ENCODE peak calls at places on chromosomes 5 and 9, in eight cellular contexts. One of them, this sample, is unnamed. For H3K4me1, the result is how much of the 10 kb centered on the place peaks cover.

GRCh38 chr5:172454355-172455086 is at the start of gene SH3PXD2B:
- DNase-seq in A549: peak
- DNase-seq in sigmoid colon: peak
- DNase-seq in transverse colon: peak
- DNase-seq in ovary: peak
- DNase-seq in K562: peak
- DNase-seq in suprapubic skin: peak
- DNase-seq in tibial nerve: no peak
- DNase-seq in this sample: peak

GRCh38 chr5:79736528-79737514 is 47.2 kb downstream of the CMYA5 start:
- DNase-seq in A549: no peak
- DNase-seq in sigmoid colon: no peak
- DNase-seq in transverse colon: no peak
- DNase-seq in ovary: no peak
- DNase-seq in K562: no peak
- DNase-seq in suprapubic skin: no peak
- DNase-seq in tibial nerve: no peak
- DNase-seq in this sample: no peak

GRCh38 chr9:137989999-137990715 is 112.6 kb downstream of the CACNA1B start:
- DNase-seq in A549: no peak
- DNase-seq in sigmoid colon: peak
- DNase-seq in transverse colon: no peak
- DNase-seq in ovary: no peak
- DNase-seq in K562: no peak
- DNase-seq in suprapubic skin: no peak
- DNase-seq in tibial nerve: no peak
- DNase-seq in this sample: peak

GRCh38 chr9:35652829-35653209 is 2.1 kb upstream of the SIT1 start:
- DNase-seq in A549: no peak
- DNase-seq in sigmoid colon: peak
- DNase-seq in transverse colon: peak
- DNase-seq in ovary: no peak
- DNase-seq in K562: no peak
- DNase-seq in suprapubic skin: peak
- DNase-seq in tibial nerve: no peak
- DNase-seq in this sample: no peak

GRCh38 chr5:108255468-108255867 is 126.4 kb downstream of the FBXL17 start:
- DNase-seq in A549: no peak
- DNase-seq in sigmoid colon: no peak
- DNase-seq in transverse colon: no peak
- DNase-seq in ovary: no peak
- DNase-seq in K562: no peak
- DNase-seq in suprapubic skin: no peak
- DNase-seq in tibial nerve: no peak
- DNase-seq in this sample: no peak

GRCh38 chr9:86126998-86127972 is 27.9 kb upstream of the GOLM1 start:
- DNase-seq in A549: peak
- DNase-seq in sigmoid colon: no peak
- DNase-seq in transverse colon: peak
- DNase-seq in ovary: peak
- DNase-seq in K562: peak
- DNase-seq in suprapubic skin: no peak
- DNase-seq in tibial nerve: peak
- DNase-seq in this sample: peak

GRCh38 chr5:151345808-151346478 is 1.4 kb downstream of the SLC36A2 start:
- DNase-seq in A549: no peak
- DNase-seq in sigmoid colon: no peak
- DNase-seq in transverse colon: no peak
- DNase-seq in ovary: no peak
- DNase-seq in K562: no peak
- DNase-seq in suprapubic skin: no peak
- DNase-seq in tibial nerve: no peak
- DNase-seq in this sample: no peak

GRCh38 chr5:98735806-98736507 is 37.5 kb upstream of the RGMB start:
- DNase-seq in A549: no peak
- DNase-seq in sigmoid colon: no peak
- DNase-seq in transverse colon: no peak
- DNase-seq in ovary: no peak
- DNase-seq in K562: no peak
- DNase-seq in suprapubic skin: no peak
- DNase-seq in tibial nerve: no peak
- DNase-seq in this sample: no peak

GRCh38 chr9:13033959-13034695 is 245.4 kb downstream of the MPDZ start:
- DNase-seq in A549: peak
- DNase-seq in sigmoid colon: peak
- DNase-seq in transverse colon: peak
- DNase-seq in ovary: peak
- DNase-seq in K562: peak
- DNase-seq in suprapubic skin: peak
- DNase-seq in tibial nerve: peak
- DNase-seq in this sample: peak

GRCh38 chr9:109307380-109308240 is 13.2 kb downstream of the EPB41L4B start:
- DNase-seq in A549: peak
- DNase-seq in sigmoid colon: no peak
- DNase-seq in transverse colon: peak
- DNase-seq in ovary: no peak
- DNase-seq in K562: no peak
- DNase-seq in suprapubic skin: no peak
- DNase-seq in tibial nerve: no peak
- DNase-seq in this sample: peak

DNA sequence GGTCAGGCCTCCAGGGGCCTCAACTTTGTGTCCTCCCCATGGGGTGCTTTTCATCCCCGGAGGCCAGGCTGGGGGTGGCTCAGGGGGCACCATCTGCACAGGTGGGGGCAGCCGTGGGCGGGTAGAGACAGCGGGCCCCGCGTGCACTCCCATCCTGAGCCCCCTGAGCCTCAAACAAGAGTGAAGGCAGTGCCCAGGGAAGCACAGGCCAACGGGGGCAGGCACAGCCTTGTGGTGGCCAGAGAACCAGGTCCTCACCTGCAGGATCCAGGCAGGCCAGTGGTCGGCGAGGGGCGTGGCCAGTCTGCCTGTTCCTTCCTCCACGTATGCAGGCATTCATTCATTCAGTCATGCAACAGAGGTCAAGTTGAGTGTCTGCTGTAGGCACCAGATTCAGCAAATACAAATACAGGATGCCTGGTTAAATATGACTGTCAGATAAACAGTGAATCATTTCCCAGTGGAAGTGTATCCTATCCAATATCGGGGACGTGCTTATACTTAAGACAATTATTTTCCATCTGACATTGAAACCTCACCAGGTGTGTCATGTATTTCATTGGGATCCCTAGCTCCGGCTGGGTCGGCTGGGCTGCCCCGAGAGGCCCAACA is 22.3 kb downstream of the KCNT1 start:
- DNase-seq in A549: no peak
- DNase-seq in sigmoid colon: no peak
- DNase-seq in transverse colon: no peak
- DNase-seq in ovary: no peak
- DNase-seq in K562: no peak
- DNase-seq in suprapubic skin: no peak
- DNase-seq in tibial nerve: no peak
- DNase-seq in this sample: no peak
- H3K4me1 ChIP-seq in A549: under half
- H3K4me1 ChIP-seq in sigmoid colon: under half
- H3K4me1 ChIP-seq in transverse colon: under half
- H3K4me1 ChIP-seq in ovary: under half
- H3K4me1 ChIP-seq in K562: under half
- H3K4me1 ChIP-seq in suprapubic skin: under half
- H3K4me1 ChIP-seq in tibial nerve: under half
- H3K4me1 ChIP-seq in this sample: under half

GRCh38 chr9:122058051-122058450 is 35.1 kb downstream of the TTLL11 start:
- DNase-seq in A549: no peak
- DNase-seq in sigmoid colon: no peak
- DNase-seq in transverse colon: no peak
- DNase-seq in ovary: no peak
- DNase-seq in K562: no peak
- DNase-seq in suprapubic skin: no peak
- DNase-seq in tibial nerve: no peak
- DNase-seq in this sample: no peak

GRCh38 chr9:122055668-122056067 is 37.4 kb downstream of the TTLL11 start:
- DNase-seq in A549: no peak
- DNase-seq in sigmoid colon: no peak
- DNase-seq in transverse colon: no peak
- DNase-seq in ovary: no peak
- DNase-seq in K562: no peak
- DNase-seq in suprapubic skin: no peak
- DNase-seq in tibial nerve: no peak
- DNase-seq in this sample: no peak

GRCh38 chr9:122057211-122057610 is 35.9 kb downstream of the TTLL11 start:
- DNase-seq in A549: no peak
- DNase-seq in sigmoid colon: no peak
- DNase-seq in transverse colon: no peak
- DNase-seq in ovary: no peak
- DNase-seq in K562: no peak
- DNase-seq in suprapubic skin: no peak
- DNase-seq in tibial nerve: no peak
- DNase-seq in this sample: no peak

GRCh38 chr9:122058707-122059106 is 34.4 kb downstream of the TTLL11 start:
- DNase-seq in A549: no peak
- DNase-seq in sigmoid colon: no peak
- DNase-seq in transverse colon: no peak
- DNase-seq in ovary: no peak
- DNase-seq in K562: no peak
- DNase-seq in suprapubic skin: no peak
- DNase-seq in tibial nerve: no peak
- DNase-seq in this sample: no peak

GRCh38 chr9:122056484-122056883 is 36.6 kb downstream of the TTLL11 start:
- DNase-seq in A549: no peak
- DNase-seq in sigmoid colon: no peak
- DNase-seq in transverse colon: no peak
- DNase-seq in ovary: no peak
- DNase-seq in K562: peak
- DNase-seq in suprapubic skin: no peak
- DNase-seq in tibial nerve: no peak
- DNase-seq in this sample: no peak
- TF ChIP-seq EP300 in A549: no peak
- TF ChIP-seq EP300 in sigmoid colon: no peak
- TF ChIP-seq EP300 in transverse colon: no peak
- TF ChIP-seq EP300 in ovary: no peak
- TF ChIP-seq EP300 in K562: no peak
- TF ChIP-seq EP300 in suprapubic skin: no peak
- TF ChIP-seq EP300 in tibial nerve: no peak
- TF ChIP-seq EP300 in this sample: no peak

GRCh38 chr5:173568703-173569102 is 47.7 kb downstream of the BOD1 start:
- DNase-seq in A549: no peak
- DNase-seq in sigmoid colon: no peak
- DNase-seq in transverse colon: no peak
- DNase-seq in ovary: no peak
- DNase-seq in K562: no peak
- DNase-seq in suprapubic skin: no peak
- DNase-seq in tibial nerve: no peak
- DNase-seq in this sample: no peak

GRCh38 chr5:173565491-173566038 is 50.9 kb downstream of the BOD1 start:
- DNase-seq in A549: no peak
- DNase-seq in sigmoid colon: peak
- DNase-seq in transverse colon: no peak
- DNase-seq in ovary: no peak
- DNase-seq in K562: no peak
- DNase-seq in suprapubic skin: no peak
- DNase-seq in tibial nerve: no peak
- DNase-seq in this sample: no peak

GRCh38 chr5:173568128-173568527 is 48.3 kb downstream of the BOD1 start:
- DNase-seq in A549: no peak
- DNase-seq in sigmoid colon: no peak
- DNase-seq in transverse colon: no peak
- DNase-seq in ovary: no peak
- DNase-seq in K562: no peak
- DNase-seq in suprapubic skin: no peak
- DNase-seq in tibial nerve: no peak
- DNase-seq in this sample: no peak

GRCh38 chr5:173570321-173571090 is 45.9 kb downstream of the BOD1 start:
- DNase-seq in A549: no peak
- DNase-seq in sigmoid colon: peak
- DNase-seq in transverse colon: no peak
- DNase-seq in ovary: no peak
- DNase-seq in K562: no peak
- DNase-seq in suprapubic skin: no peak
- DNase-seq in tibial nerve: no peak
- DNase-seq in this sample: no peak

DNA sequence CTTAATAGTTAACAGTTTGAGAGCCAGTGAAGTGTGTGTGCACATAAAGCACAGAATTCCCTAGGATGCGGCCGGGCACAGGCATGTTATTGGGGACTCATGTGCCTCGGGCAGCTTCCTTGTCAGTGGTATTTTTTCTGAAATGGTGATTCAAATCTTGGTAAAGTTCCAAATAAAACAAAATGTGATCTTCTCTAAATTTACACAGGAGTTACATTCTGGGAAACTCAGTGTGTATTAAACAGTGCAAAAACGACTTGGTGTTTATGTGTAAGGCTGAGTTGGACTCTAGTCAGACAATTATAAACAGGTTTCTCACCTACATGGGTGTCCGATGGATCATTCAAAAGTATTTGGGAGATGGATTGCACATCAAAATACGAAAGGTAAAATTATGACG is 48.9 kb downstream of the BOD1 start:
- DNase-seq in A549: no peak
- DNase-seq in sigmoid colon: peak
- DNase-seq in transverse colon: no peak
- DNase-seq in ovary: no peak
- DNase-seq in K562: no peak
- DNase-seq in suprapubic skin: no peak
- DNase-seq in tibial nerve: no peak
- DNase-seq in this sample: no peak
- H3K27ac ChIP-seq in A549: no peak
- H3K27ac ChIP-seq in sigmoid colon: no peak
- H3K27ac ChIP-seq in transverse colon: no peak
- H3K27ac ChIP-seq in ovary: no peak
- H3K27ac ChIP-seq in K562: no peak
- H3K27ac ChIP-seq in suprapubic skin: no peak
- H3K27ac ChIP-seq in tibial nerve: no peak
- H3K27ac ChIP-seq in this sample: no peak

GRCh38 chr5:35776757-35777156 is 79.9 kb upstream of the IL7R start:
- DNase-seq in A549: no peak
- DNase-seq in sigmoid colon: no peak
- DNase-seq in transverse colon: no peak
- DNase-seq in ovary: no peak
- DNase-seq in K562: no peak
- DNase-seq in suprapubic skin: no peak
- DNase-seq in tibial nerve: no peak
- DNase-seq in this sample: no peak

GRCh38 chr5:35777358-35778087 is 79.2 kb upstream of the IL7R start:
- DNase-seq in A549: peak
- DNase-seq in sigmoid colon: peak
- DNase-seq in transverse colon: peak
- DNase-seq in ovary: peak
- DNase-seq in K562: peak
- DNase-seq in suprapubic skin: no peak
- DNase-seq in tibial nerve: peak
- DNase-seq in this sample: peak

GRCh38 chr5:35773936-35774335 is 82.8 kb upstream of the IL7R start:
- DNase-seq in A549: no peak
- DNase-seq in sigmoid colon: no peak
- DNase-seq in transverse colon: no peak
- DNase-seq in ovary: no peak
- DNase-seq in K562: no peak
- DNase-seq in suprapubic skin: no peak
- DNase-seq in tibial nerve: no peak
- DNase-seq in this sample: no peak

GRCh38 chr5:35771321-35771720 is 85.4 kb upstream of the IL7R start:
- DNase-seq in A549: no peak
- DNase-seq in sigmoid colon: no peak
- DNase-seq in transverse colon: no peak
- DNase-seq in ovary: no peak
- DNase-seq in K562: no peak
- DNase-seq in suprapubic skin: no peak
- DNase-seq in tibial nerve: no peak
- DNase-seq in this sample: no peak

GRCh38 chr5:35771839-35772238 is 84.9 kb upstream of the IL7R start:
- DNase-seq in A549: no peak
- DNase-seq in sigmoid colon: no peak
- DNase-seq in transverse colon: no peak
- DNase-seq in ovary: no peak
- DNase-seq in K562: no peak
- DNase-seq in suprapubic skin: no peak
- DNase-seq in tibial nerve: no peak
- DNase-seq in this sample: no peak
- H3K4me1 ChIP-seq in A549: under half
- H3K4me1 ChIP-seq in sigmoid colon: under half
- H3K4me1 ChIP-seq in transverse colon: under half
- H3K4me1 ChIP-seq in ovary: under half
- H3K4me1 ChIP-seq in K562: under half
- H3K4me1 ChIP-seq in suprapubic skin: under half
- H3K4me1 ChIP-seq in tibial nerve: under half
- H3K4me1 ChIP-seq in this sample: under half